ENCODE peak calls at places on chromosomes 4 and X, in six cellular contexts. C is neuronal stem cell, L is fibroblast of lung, A is HCT116, Y is mesendoderm, K is astrocyte. H is an unnamed sample.

GRCh38 chr4:133058701-133059100 is 90.4 kb upstream of the PCDH10 start:
- DNase-seq in C (peak; percentile 14), L (no peak), A (no peak), Y (peak; percentile 63), K (no peak), H (no peak)

GRCh38 chr4:147793973-147794690 is 62.2 kb downstream of the ARHGAP10 start:
- DNase-seq in C (no peak), L (no peak), A (no peak), Y (no peak), K (no peak), H (no peak)

GRCh38 chr4:21469438-21470032 is 479.0 kb downstream of the KCNIP4 start:
- DNase-seq in C (no peak), L (peak; percentile 38), A (no peak), Y (peak; percentile 20), K (peak; percentile 7), H (no peak)

GRCh38 chr4:147340547-147341225 is 140.2 kb upstream of the EDNRA start:
- DNase-seq in C (no peak), L (no peak), A (peak; percentile 78), Y (peak; percentile 7), K (peak; percentile 77), H (no peak)

GRCh38 chrX:130118941-130119640 is 8.8 kb upstream of the ELF4 start:
- DNase-seq in C (no peak), L (peak; percentile 58), A (no peak), Y (no peak), K (peak; percentile 41), H (no peak)

GRCh38 chr4:73577371-73577770 is 42.9 kb downstream of the RASSF6 start:
- DNase-seq in C (no peak), L (no peak), A (no peak), Y (no peak), K (no peak), H (no peak)

GRCh38 chr4:148431401-148431800 is 10.8 kb downstream of the NR3C2 start:
- DNase-seq in C (no peak), L (no peak), A (no peak), Y (no peak), K (no peak), H (no peak)

GRCh38 chr4:15034071-15034764 is 31.9 kb downstream of the CPEB2 start:
- DNase-seq in C (no peak), L (no peak), A (no peak), Y (no peak), K (peak; percentile 58), H (no peak)

GRCh38 chrX:68895339-68896250 is 66.8 kb downstream of the EFNB1 start:
- DNase-seq in C (no peak), L (peak; percentile 63), A (no peak), Y (peak; percentile 53), K (peak; percentile 68), H (peak; percentile 1)

GRCh38 chr4:127643791-127644190 is 11.0 kb downstream of the INTU start:
- DNase-seq in C (no peak), L (no peak), A (no peak), Y (no peak), K (peak; percentile 71), H (no peak)

GRCh38 chr4:73902038-73902637 is 32.9 kb downstream of the CXCL1 start:
- DNase-seq in C (no peak), L (no peak), A (no peak), Y (no peak), K (peak; percentile 78), H (no peak)

GRCh38 chrX:70169281-70169680 is 8.0 kb upstream of the DGAT2L6 start:
- DNase-seq in C (no peak), L (no peak), A (no peak), Y (no peak), K (no peak), H (no peak)

GRCh38 chrX:101257448-101258259 is 33.5 kb downstream of the TAF7L start:
- DNase-seq in C (no peak), L (peak; percentile 62), A (no peak), Y (peak; percentile 13), K (peak; percentile 16), H (no peak)

GRCh38 chrX:101258260-101258581 is 32.9 kb downstream of the TAF7L start:
- DNase-seq in C (no peak), L (no peak), A (no peak), Y (no peak), K (no peak), H (no peak)

DNA sequence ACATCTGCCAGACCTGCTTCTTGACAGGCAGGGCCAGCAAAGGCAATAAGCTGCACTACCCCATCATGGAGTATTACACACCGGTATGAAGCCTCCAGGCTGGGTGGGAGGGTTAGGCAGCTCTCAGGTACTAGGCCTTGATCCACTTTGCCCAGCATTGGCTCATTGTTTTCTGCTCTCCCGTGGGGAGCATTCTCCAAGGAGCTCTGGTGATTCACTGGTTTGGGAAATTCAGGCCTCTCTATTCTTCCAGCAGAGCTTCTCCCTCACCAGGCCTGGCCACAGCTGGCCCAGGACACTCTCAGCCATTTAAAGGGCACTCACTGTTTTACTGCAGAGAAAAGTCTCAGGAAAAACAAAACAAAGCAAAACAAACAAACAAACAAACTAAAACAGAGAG is 33.0 kb downstream of the DRP2 start:
- DNase-seq in C (no peak), L (no peak), A (no peak), Y (no peak), K (no peak), H (no peak)
- H3K27ac ChIP-seq in C (no peak overlapping the region), L (no peak overlapping the region), A (no peak overlapping the region), Y (no peak overlapping the region), K (no peak overlapping the region), H (no peak overlapping the region)

GRCh38 chr4:23023666-23024065 is 330.9 kb downstream of the GBA3 start:
- DNase-seq in C (no peak), L (no peak), A (no peak), Y (no peak), K (no peak), H (no peak)
- H3K9ac ChIP-seq in C (no peak overlapping the region), L (no peak overlapping the region), A (no peak overlapping the region), Y (no peak overlapping the region), K (no peak overlapping the region), H (no peak overlapping the region)

DNA sequence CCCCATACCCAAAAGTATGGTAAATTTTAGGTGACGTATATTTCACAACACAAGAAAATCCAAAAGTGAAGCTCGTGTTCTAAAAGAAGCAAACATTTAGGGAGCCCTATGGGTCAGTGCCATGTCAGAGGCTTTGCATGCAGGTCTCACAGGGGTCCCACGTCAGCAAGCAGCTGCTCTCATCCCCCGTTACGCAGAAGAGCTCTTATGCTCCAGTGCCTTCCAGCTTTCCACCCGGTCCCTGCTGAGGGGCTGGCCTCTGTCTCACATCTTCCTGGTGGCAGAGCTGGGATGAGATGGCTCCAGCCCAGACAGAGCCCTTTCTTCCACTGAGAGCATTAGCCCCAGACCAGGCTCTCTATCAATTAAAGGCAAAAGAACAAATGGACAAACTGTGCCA is 82.0 kb downstream of the IRF2 start:
- DNase-seq in C (no peak), L (no peak), A (no peak), Y (no peak), K (no peak), H (no peak)
- H3K27ac ChIP-seq in C (no peak overlapping the region), L (no peak overlapping the region), A (no peak overlapping the region), Y (no peak overlapping the region), K (no peak overlapping the region), H (no peak overlapping the region)

GRCh38 chrX:44974462-44974861 is 101.5 kb downstream of the KDM6A start:
- DNase-seq in C (no peak), L (peak; percentile 30), A (peak; percentile 15), Y (no peak), K (peak; percentile 66), H (no peak)
- H3K9ac ChIP-seq in C (no peak overlapping the region), L (no peak overlapping the region), A (peak overlapping the region; percentile 23), Y (no peak overlapping the region), K (no peak overlapping the region), H (no peak overlapping the region)

H was measured in SK-N-MC.